ENCODE peak calls at places on chromosomes 13 and 19, in ten cellular contexts. Z is body of pancreas, N is upper lobe of left lung, P is suprapubic skin, G is IMR-90, L is HCT116, I is stomach, Q is tibial nerve, S is heart left ventricle, J is transverse colon. O is an unnamed sample.

GRCh38 chr13:65679240-65679639 is 1550.9 kb downstream of the PCDH9 start:
- DNase-seq in I (no peak), J (no peak), P (no peak), L (no peak), S (no peak), Z (no peak), Q (no peak), N (no peak), G (peak; percentile 54), O (no peak)

GRCh38 chr13:111039735-111040134 is 75.4 kb upstream of the ARHGEF7 start:
- DNase-seq in G (no peak), Z (no peak), I (no peak), P (no peak), S (no peak), L (no peak), N (no peak), Q (no peak), J (no peak), O (no peak)

GRCh38 chr19:2618611-2619010 is 83.9 kb downstream of the GNG7 start:
- DNase-seq in L (peak; percentile 62), J (peak; percentile 74), I (peak; percentile 59), G (peak; percentile 28), N (peak; percentile 92), Z (no peak), P (no peak), S (peak; percentile 86), Q (peak; percentile 57), O (no peak)

GRCh38 chr13:21134475-21134874 is 41.9 kb downstream of the SKA3 start:
- DNase-seq in G (no peak), L (no peak), J (no peak), Z (no peak), Q (no peak), P (no peak), I (no peak), S (no peak), N (no peak), O (no peak)

GRCh38 chr13:103810026-103810425 is 743.8 kb upstream of the SLC10A2 start:
- DNase-seq in Q (no peak), J (no peak), P (no peak), S (no peak), I (no peak), G (no peak), N (no peak), L (no peak), Z (no peak), O (no peak)

GRCh38 chr13:100362371-100362770 is 226.2 kb downstream of the GGACT start:
- DNase-seq in N (no peak), Z (no peak), Q (no peak), J (no peak), L (no peak), G (no peak), P (no peak), S (no peak), I (no peak), O (no peak)

GRCh38 chr19:12939908-12940533 is 1.6 kb downstream of the CALR start:
- DNase-seq in J (no peak), N (no peak), P (no peak), G (no peak), L (no peak), Q (no peak), I (no peak), S (no peak), Z (no peak), O (no peak)

GRCh38 chr13:91056746-91057145 is 290.7 kb upstream of the MIR17HG start:
- DNase-seq in L (no peak), I (no peak), G (no peak), Z (no peak), P (no peak), Q (no peak), J (no peak), N (no peak), S (no peak), O (no peak)

GRCh38 chr19:17686027-17686511 is 2.1 kb downstream of the UNC13A start:
- DNase-seq in L (no peak), S (no peak), Z (no peak), G (no peak), Q (no peak), P (no peak), J (no peak), I (no peak), N (no peak), O (no peak)

GRCh38 chr19:17687857-17688784 is at the start of gene UNC13A:
- DNase-seq in L (no peak), P (no peak), N (no peak), J (peak; percentile 13), Q (no peak), I (peak; percentile 37), Z (peak; percentile 63), G (peak; percentile 29), S (peak; percentile 56), O (no peak)

GRCh38 chr19:17688853-17689595 is 870 bp upstream of the UNC13A start:
- DNase-seq in I (no peak), Z (no peak), P (no peak), S (no peak), Q (no peak), N (no peak), J (no peak), G (no peak), L (no peak), O (no peak)

GRCh38 chr19:17686592-17687042 is 1.5 kb downstream of the UNC13A start:
- DNase-seq in N (no peak), I (no peak), G (no peak), P (no peak), L (peak; percentile 46), J (no peak), Z (peak; percentile 19), S (peak; percentile 35), Q (no peak), O (no peak)

DNA sequence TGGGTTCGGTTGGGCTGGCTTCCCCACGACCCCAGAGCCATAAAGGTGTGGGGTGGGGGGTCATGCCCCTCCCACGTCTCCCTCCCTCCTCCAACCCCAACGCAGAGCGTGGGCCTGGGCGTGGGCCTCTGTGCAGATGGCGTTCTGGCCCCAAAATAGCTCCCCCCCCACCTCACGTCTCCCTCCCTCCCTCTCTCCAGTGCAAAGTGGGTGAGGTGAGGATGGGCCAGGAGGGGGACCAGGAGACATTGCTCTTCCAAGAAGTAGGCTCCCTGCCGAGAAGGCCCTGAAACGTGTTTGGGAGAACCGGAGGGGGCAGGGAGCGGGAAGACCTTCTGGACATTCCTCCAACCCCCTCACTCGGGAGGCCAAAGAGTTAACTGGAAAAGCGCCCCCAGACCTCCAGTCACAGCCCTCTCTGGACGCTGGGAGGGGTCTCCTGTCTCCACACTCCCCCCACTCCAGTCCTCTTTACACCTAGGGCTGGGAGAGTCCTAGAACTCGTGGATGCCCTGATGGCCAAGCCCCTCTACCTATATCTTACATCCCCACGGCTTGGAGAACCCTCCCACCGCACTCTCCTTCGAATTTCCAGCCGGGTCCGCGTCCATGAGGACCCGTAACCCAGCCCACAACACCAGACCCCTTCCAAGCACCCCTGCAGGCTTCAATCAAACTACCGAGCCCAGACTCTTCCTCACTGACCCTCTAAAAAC is 855 bp downstream of the UNC13A start:
- DNase-seq in Z (no peak), J (no peak), G (no peak), L (no peak), N (no peak), S (no peak), I (no peak), P (no peak), Q (no peak), O (no peak)
- TF ChIP-seq POLR2A in Z (no peak), J (no peak), G (no peak), L (no peak), N (no peak), S (no peak), I (no peak), P (no peak), Q (no peak), O (no peak)

GRCh38 chr13:106498571-106498970 is 36.9 kb downstream of the EFNB2 start:
- DNase-seq in N (no peak), I (no peak), P (no peak), Q (no peak), Z (no peak), G (no peak), L (no peak), J (no peak), S (no peak), O (no peak)

GRCh38 chr13:106493569-106493968 is 41.9 kb downstream of the EFNB2 start:
- DNase-seq in I (no peak), Z (no peak), Q (peak; percentile 18), N (peak; percentile 54), S (no peak), L (no peak), J (no peak), G (no peak), P (no peak), O (no peak)

GRCh38 chr13:106498158-106498557 is 37.3 kb downstream of the EFNB2 start:
- DNase-seq in N (no peak), P (no peak), J (no peak), G (no peak), S (no peak), Z (no peak), Q (no peak), I (no peak), L (no peak), O (no peak)

GRCh38 chr13:106497079-106497478 is 38.4 kb downstream of the EFNB2 start:
- DNase-seq in Q (no peak), S (no peak), Z (no peak), L (no peak), N (no peak), P (no peak), I (no peak), J (no peak), G (no peak), O (no peak)

GRCh38 chr13:106496072-106496997 is 39.1 kb downstream of the EFNB2 start:
- DNase-seq in L (no peak), Z (no peak), S (no peak), P (no peak), I (no peak), J (no peak), N (no peak), Q (no peak), G (no peak), O (no peak)
- H3K36me3 ChIP-seq in L (peaks cover 24% of the 10 kb centered on the region), Z (no peaks in the 10 kb centered on the region), S (no peaks in the 10 kb centered on the region), P (peaks cover 34% of the 10 kb centered on the region), I (peaks cover 37% of the 10 kb centered on the region), J (peaks cover 11% of the 10 kb centered on the region), N (peaks cover 33% of the 10 kb centered on the region), Q (no peaks in the 10 kb centered on the region), G (peaks cover 11% of the 10 kb centered on the region), O (no peaks in the 10 kb centered on the region)

GRCh38 chr19:5703819-5704818 is 14.0 kb downstream of the RPL36 start:
- DNase-seq in Z (no peak), N (no peak), P (no peak), J (no peak), G (no peak), L (no peak), Q (no peak), S (no peak), I (no peak), O (no peak)

GRCh38 chr19:5706876-5707573 is 12.9 kb downstream of the LONP1 start:
- DNase-seq in Q (no peak), L (no peak), N (no peak), S (no peak), I (no peak), P (no peak), J (no peak), Z (no peak), G (no peak), O (no peak)

GRCh38 chr19:5707576-5708575 is 12.1 kb downstream of the LONP1 start:
- DNase-seq in N (no peak), P (no peak), I (no peak), L (no peak), G (no peak), J (no peak), Q (no peak), S (no peak), Z (no peak), O (no peak)

GRCh38 chr19:5700455-5701092 is 10.5 kb downstream of the RPL36 start:
- DNase-seq in P (peak; percentile 62), L (no peak), G (no peak), S (no peak), J (no peak), I (no peak), Q (no peak), N (no peak), Z (no peak), O (no peak)

GRCh38 chr19:5705552-5705951 is 14.4 kb downstream of the LONP1 start:
- DNase-seq in L (no peak), N (no peak), P (no peak), I (no peak), G (no peak), Q (no peak), S (no peak), J (no peak), Z (no peak), O (no peak)
- TF ChIP-seq POLR2A in L (no peak), N (no peak), P (no peak), I (no peak), G (no peak), Q (no peak), S (no peak), J (no peak), Z (no peak), O (no peak)

DNA sequence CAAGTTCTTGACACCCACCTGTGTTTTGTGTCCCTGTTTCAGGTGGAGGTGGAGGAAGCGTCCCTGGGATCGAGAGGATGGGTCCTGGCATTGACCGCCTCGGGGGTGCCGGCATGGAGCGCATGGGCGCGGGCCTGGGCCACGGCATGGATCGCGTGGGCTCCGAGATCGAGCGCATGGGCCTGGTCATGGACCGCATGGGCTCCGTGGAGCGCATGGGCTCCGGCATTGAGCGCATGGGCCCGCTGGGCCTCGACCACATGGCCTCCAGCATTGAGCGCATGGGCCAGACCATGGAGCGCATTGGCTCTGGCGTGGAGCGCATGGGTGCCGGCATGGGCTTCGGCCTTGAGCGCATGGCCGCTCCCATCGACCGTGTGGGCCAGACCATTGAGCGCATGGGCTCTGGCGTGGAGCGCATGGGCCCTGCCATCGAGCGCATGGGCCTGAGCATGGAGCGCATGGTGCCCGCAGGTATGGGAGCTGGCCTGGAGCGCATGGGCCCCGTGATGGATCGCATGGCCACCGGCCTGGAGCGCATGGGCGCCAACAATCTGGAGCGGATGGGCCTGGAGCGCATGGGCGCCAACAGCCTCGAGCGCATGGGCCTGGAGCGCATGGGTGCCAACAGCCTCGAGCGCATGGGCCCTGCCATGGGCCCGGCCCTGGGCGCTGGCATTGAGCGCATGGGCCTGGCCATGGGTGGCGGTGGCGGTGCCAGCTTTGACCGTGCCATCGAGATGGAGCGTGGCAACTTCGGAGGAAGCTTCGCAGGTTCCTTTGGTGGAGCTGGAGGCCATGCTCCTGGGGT is 16.7 kb downstream of the PRAM1 start:
- DNase-seq in Z (no peak), Q (no peak), G (no peak), I (no peak), J (no peak), S (no peak), L (no peak), N (no peak), P (no peak), O (no peak)
- H3K36me3 ChIP-seq in Z (peaks cover 28% of the 10 kb centered on the region), Q (peaks cover 30% of the 10 kb centered on the region), G (peaks cover 78% of the 10 kb centered on the region), I (peaks cover 98% of the 10 kb centered on the region), J (peaks cover 55% of the 10 kb centered on the region), S (peaks cover 94% of the 10 kb centered on the region), L (peaks cover 32% of the 10 kb centered on the region), N (peaks cover 95% of the 10 kb centered on the region), P (peaks cover 59% of the 10 kb centered on the region), O (no peaks in the 10 kb centered on the region)

O was measured in uterus.